ENCODE peak calls at places on chromosomes 16 and 17, in ten cellular contexts. One of them, this sample, is unnamed.

GRCh38 chr17:6355196-6355595 is 79.7 kb downstream of the AIPL1 start:
- DNase-seq in stomach: no peak
- DNase-seq in endothelial cell of umbilical vein: no peak
- DNase-seq in spleen: no peak
- DNase-seq in GM12878: no peak
- DNase-seq in H1: no peak
- DNase-seq in breast epithelium: no peak
- DNase-seq in suprapubic skin: peak; percentile 4
- DNase-seq in GM12891: no peak
- DNase-seq in sigmoid colon: no peak
- DNase-seq in this sample: no peak

GRCh38 chr16:67871256-67871655 is 1.6 kb upstream of the EDC4 start:
- DNase-seq in stomach: no peak
- DNase-seq in endothelial cell of umbilical vein: no peak
- DNase-seq in spleen: no peak
- DNase-seq in GM12878: no peak
- DNase-seq in H1: no peak
- DNase-seq in breast epithelium: no peak
- DNase-seq in suprapubic skin: no peak
- DNase-seq in GM12891: no peak
- DNase-seq in sigmoid colon: no peak
- DNase-seq in this sample: no peak

GRCh38 chr17:8004899-8005298 is 2.5 kb downstream of the GUCY2D start:
- DNase-seq in stomach: no peak
- DNase-seq in endothelial cell of umbilical vein: no peak
- DNase-seq in spleen: no peak
- DNase-seq in GM12878: no peak
- DNase-seq in H1: no peak
- DNase-seq in breast epithelium: no peak
- DNase-seq in suprapubic skin: no peak
- DNase-seq in GM12891: no peak
- DNase-seq in sigmoid colon: peak; percentile 18
- DNase-seq in this sample: no peak

GRCh38 chr16:30395155-30395991 is at the start of gene ZNF48:
- DNase-seq in stomach: peak; percentile 88
- DNase-seq in endothelial cell of umbilical vein: peak; percentile 89
- DNase-seq in spleen: peak; percentile 96
- DNase-seq in GM12878: no peak
- DNase-seq in H1: no peak
- DNase-seq in breast epithelium: peak; percentile 55
- DNase-seq in suprapubic skin: peak; percentile 85
- DNase-seq in GM12891: peak; percentile 83
- DNase-seq in sigmoid colon: peak; percentile 94
- DNase-seq in this sample: peak; percentile 85

GRCh38 chr17:79022507-79022991 is 1.4 kb upstream of the C1QTNF1 start:
- DNase-seq in stomach: peak; percentile 63
- DNase-seq in endothelial cell of umbilical vein: no peak
- DNase-seq in spleen: peak; percentile 70
- DNase-seq in GM12878: no peak
- DNase-seq in H1: no peak
- DNase-seq in breast epithelium: no peak
- DNase-seq in suprapubic skin: peak; percentile 80
- DNase-seq in GM12891: no peak
- DNase-seq in sigmoid colon: peak; percentile 65
- DNase-seq in this sample: no peak

GRCh38 chr17:26792486-26792885 is 501.4 kb upstream of the WSB1 start:
- DNase-seq in stomach: no peak
- DNase-seq in endothelial cell of umbilical vein: peak; percentile 94
- DNase-seq in spleen: no peak
- DNase-seq in GM12878: peak; percentile 41
- DNase-seq in H1: peak; percentile 17
- DNase-seq in breast epithelium: no peak
- DNase-seq in suprapubic skin: no peak
- DNase-seq in GM12891: no peak
- DNase-seq in sigmoid colon: no peak
- DNase-seq in this sample: no peak

GRCh38 chr16:57503366-57503765 is 17.1 kb upstream of the DOK4 start:
- DNase-seq in stomach: no peak
- DNase-seq in endothelial cell of umbilical vein: no peak
- DNase-seq in spleen: no peak
- DNase-seq in GM12878: no peak
- DNase-seq in H1: no peak
- DNase-seq in breast epithelium: no peak
- DNase-seq in suprapubic skin: no peak
- DNase-seq in GM12891: no peak
- DNase-seq in sigmoid colon: peak; percentile 38
- DNase-seq in this sample: no peak

GRCh38 chr16:68190099-68190498 is 45.8 kb downstream of the ESRP2 start:
- DNase-seq in stomach: no peak
- DNase-seq in endothelial cell of umbilical vein: no peak
- DNase-seq in spleen: no peak
- DNase-seq in GM12878: no peak
- DNase-seq in H1: no peak
- DNase-seq in breast epithelium: no peak
- DNase-seq in suprapubic skin: no peak
- DNase-seq in GM12891: no peak
- DNase-seq in sigmoid colon: no peak
- DNase-seq in this sample: no peak

GRCh38 chr17:3534881-3535252 is 22.7 kb downstream of the TRPV3 start:
- DNase-seq in stomach: no peak
- DNase-seq in endothelial cell of umbilical vein: no peak
- DNase-seq in spleen: peak; percentile 63
- DNase-seq in GM12878: no peak
- DNase-seq in H1: no peak
- DNase-seq in breast epithelium: no peak
- DNase-seq in suprapubic skin: no peak
- DNase-seq in GM12891: no peak
- DNase-seq in sigmoid colon: no peak
- DNase-seq in this sample: no peak

GRCh38 chr17:17343896-17344506 is 40.8 kb downstream of the NT5M start:
- DNase-seq in stomach: peak; percentile 20
- DNase-seq in endothelial cell of umbilical vein: no peak
- DNase-seq in spleen: peak; percentile 63
- DNase-seq in GM12878: no peak
- DNase-seq in H1: no peak
- DNase-seq in breast epithelium: no peak
- DNase-seq in suprapubic skin: peak; percentile 37
- DNase-seq in GM12891: no peak
- DNase-seq in sigmoid colon: peak; percentile 15
- DNase-seq in this sample: peak; percentile 14

GRCh38 chr17:17344507-17345293 is 41.5 kb downstream of the NT5M start:
- DNase-seq in stomach: peak; percentile 25
- DNase-seq in endothelial cell of umbilical vein: no peak
- DNase-seq in spleen: peak; percentile 61
- DNase-seq in GM12878: no peak
- DNase-seq in H1: no peak
- DNase-seq in breast epithelium: no peak
- DNase-seq in suprapubic skin: peak; percentile 71
- DNase-seq in GM12891: no peak
- DNase-seq in sigmoid colon: no peak
- DNase-seq in this sample: peak; percentile 18

GRCh38 chr17:17343160-17343735 is 40.1 kb downstream of the NT5M start:
- DNase-seq in stomach: peak; percentile 50
- DNase-seq in endothelial cell of umbilical vein: no peak
- DNase-seq in spleen: peak; percentile 29
- DNase-seq in GM12878: no peak
- DNase-seq in H1: no peak
- DNase-seq in breast epithelium: no peak
- DNase-seq in suprapubic skin: peak; percentile 53
- DNase-seq in GM12891: no peak
- DNase-seq in sigmoid colon: peak; percentile 46
- DNase-seq in this sample: peak; percentile 4

GRCh38 chr17:17341452-17341851 is 38.3 kb downstream of the NT5M start:
- DNase-seq in stomach: no peak
- DNase-seq in endothelial cell of umbilical vein: no peak
- DNase-seq in spleen: no peak
- DNase-seq in GM12878: no peak
- DNase-seq in H1: no peak
- DNase-seq in breast epithelium: no peak
- DNase-seq in suprapubic skin: peak; percentile 13
- DNase-seq in GM12891: no peak
- DNase-seq in sigmoid colon: no peak
- DNase-seq in this sample: no peak

GRCh38 chr17:17342242-17342945 is 39.2 kb downstream of the NT5M start:
- DNase-seq in stomach: peak; percentile 58
- DNase-seq in endothelial cell of umbilical vein: no peak
- DNase-seq in spleen: peak; percentile 37
- DNase-seq in GM12878: no peak
- DNase-seq in H1: no peak
- DNase-seq in breast epithelium: no peak
- DNase-seq in suprapubic skin: peak; percentile 52
- DNase-seq in GM12891: no peak
- DNase-seq in sigmoid colon: no peak
- DNase-seq in this sample: no peak
- TF ChIP-seq POLR2A in stomach: no peak
- TF ChIP-seq POLR2A in endothelial cell of umbilical vein: no peak
- TF ChIP-seq POLR2A in spleen: no peak
- TF ChIP-seq POLR2A in GM12878: no peak
- TF ChIP-seq POLR2A in H1: no peak
- TF ChIP-seq POLR2A in breast epithelium: no peak
- TF ChIP-seq POLR2A in suprapubic skin: no peak
- TF ChIP-seq POLR2A in GM12891: no peak
- TF ChIP-seq POLR2A in sigmoid colon: no peak
- TF ChIP-seq POLR2A in this sample: no peak

GRCh38 chr17:45262516-45263476 is 902 bp upstream of the SPATA32 start:
- DNase-seq in stomach: no peak
- DNase-seq in endothelial cell of umbilical vein: no peak
- DNase-seq in spleen: peak; percentile 68
- DNase-seq in GM12878: no peak
- DNase-seq in H1: no peak
- DNase-seq in breast epithelium: peak; percentile 49
- DNase-seq in suprapubic skin: no peak
- DNase-seq in GM12891: no peak
- DNase-seq in sigmoid colon: peak; percentile 69
- DNase-seq in this sample: no peak

GRCh38 chr17:45264430-45264829 is 2.5 kb upstream of the SPATA32 start:
- DNase-seq in stomach: no peak
- DNase-seq in endothelial cell of umbilical vein: no peak
- DNase-seq in spleen: peak; percentile 72
- DNase-seq in GM12878: no peak
- DNase-seq in H1: no peak
- DNase-seq in breast epithelium: no peak
- DNase-seq in suprapubic skin: no peak
- DNase-seq in GM12891: no peak
- DNase-seq in sigmoid colon: no peak
- DNase-seq in this sample: no peak

GRCh38 chr17:45263477-45263860 is 1.6 kb upstream of the SPATA32 start:
- DNase-seq in stomach: no peak
- DNase-seq in endothelial cell of umbilical vein: no peak
- DNase-seq in spleen: no peak
- DNase-seq in GM12878: no peak
- DNase-seq in H1: no peak
- DNase-seq in breast epithelium: no peak
- DNase-seq in suprapubic skin: no peak
- DNase-seq in GM12891: no peak
- DNase-seq in sigmoid colon: no peak
- DNase-seq in this sample: no peak

GRCh38 chr17:45260204-45260783 is 1.6 kb downstream of the SPATA32 start:
- DNase-seq in stomach: no peak
- DNase-seq in endothelial cell of umbilical vein: no peak
- DNase-seq in spleen: no peak
- DNase-seq in GM12878: no peak
- DNase-seq in H1: no peak
- DNase-seq in breast epithelium: no peak
- DNase-seq in suprapubic skin: no peak
- DNase-seq in GM12891: no peak
- DNase-seq in sigmoid colon: no peak
- DNase-seq in this sample: no peak

GRCh38 chr17:45261577-45262515 is at the start of gene SPATA32:
- DNase-seq in stomach: peak; percentile 73
- DNase-seq in endothelial cell of umbilical vein: peak; percentile 43
- DNase-seq in spleen: peak; percentile 95
- DNase-seq in GM12878: no peak
- DNase-seq in H1: no peak
- DNase-seq in breast epithelium: no peak
- DNase-seq in suprapubic skin: no peak
- DNase-seq in GM12891: peak; percentile 89
- DNase-seq in sigmoid colon: peak; percentile 82
- DNase-seq in this sample: peak; percentile 80
- TF ChIP-seq POLR2AphosphoS5 in stomach: no peak
- TF ChIP-seq POLR2AphosphoS5 in endothelial cell of umbilical vein: no peak
- TF ChIP-seq POLR2AphosphoS5 in spleen: peak; percentile 84
- TF ChIP-seq POLR2AphosphoS5 in GM12878: peak; percentile 45
- TF ChIP-seq POLR2AphosphoS5 in H1: peak; percentile 68
- TF ChIP-seq POLR2AphosphoS5 in breast epithelium: no peak
- TF ChIP-seq POLR2AphosphoS5 in suprapubic skin: no peak
- TF ChIP-seq POLR2AphosphoS5 in GM12891: peak; percentile 73
- TF ChIP-seq POLR2AphosphoS5 in sigmoid colon: no peak
- TF ChIP-seq POLR2AphosphoS5 in this sample: no peak

GRCh38 chr16:73058616-73059409 is 10.9 kb upstream of the ZFHX3 start:
- DNase-seq in stomach: peak; percentile 43
- DNase-seq in endothelial cell of umbilical vein: peak; percentile 61
- DNase-seq in spleen: peak; percentile 86
- DNase-seq in GM12878: no peak
- DNase-seq in H1: no peak
- DNase-seq in breast epithelium: no peak
- DNase-seq in suprapubic skin: no peak
- DNase-seq in GM12891: peak; percentile 47
- DNase-seq in sigmoid colon: peak; percentile 69
- DNase-seq in this sample: no peak
- TF ChIP-seq POLR2A in stomach: no peak
- TF ChIP-seq POLR2A in endothelial cell of umbilical vein: no peak
- TF ChIP-seq POLR2A in spleen: no peak
- TF ChIP-seq POLR2A in GM12878: no peak
- TF ChIP-seq POLR2A in H1: no peak
- TF ChIP-seq POLR2A in breast epithelium: no peak
- TF ChIP-seq POLR2A in suprapubic skin: no peak
- TF ChIP-seq POLR2A in GM12891: no peak
- TF ChIP-seq POLR2A in sigmoid colon: no peak
- TF ChIP-seq POLR2A in this sample: no peak

DNA sequence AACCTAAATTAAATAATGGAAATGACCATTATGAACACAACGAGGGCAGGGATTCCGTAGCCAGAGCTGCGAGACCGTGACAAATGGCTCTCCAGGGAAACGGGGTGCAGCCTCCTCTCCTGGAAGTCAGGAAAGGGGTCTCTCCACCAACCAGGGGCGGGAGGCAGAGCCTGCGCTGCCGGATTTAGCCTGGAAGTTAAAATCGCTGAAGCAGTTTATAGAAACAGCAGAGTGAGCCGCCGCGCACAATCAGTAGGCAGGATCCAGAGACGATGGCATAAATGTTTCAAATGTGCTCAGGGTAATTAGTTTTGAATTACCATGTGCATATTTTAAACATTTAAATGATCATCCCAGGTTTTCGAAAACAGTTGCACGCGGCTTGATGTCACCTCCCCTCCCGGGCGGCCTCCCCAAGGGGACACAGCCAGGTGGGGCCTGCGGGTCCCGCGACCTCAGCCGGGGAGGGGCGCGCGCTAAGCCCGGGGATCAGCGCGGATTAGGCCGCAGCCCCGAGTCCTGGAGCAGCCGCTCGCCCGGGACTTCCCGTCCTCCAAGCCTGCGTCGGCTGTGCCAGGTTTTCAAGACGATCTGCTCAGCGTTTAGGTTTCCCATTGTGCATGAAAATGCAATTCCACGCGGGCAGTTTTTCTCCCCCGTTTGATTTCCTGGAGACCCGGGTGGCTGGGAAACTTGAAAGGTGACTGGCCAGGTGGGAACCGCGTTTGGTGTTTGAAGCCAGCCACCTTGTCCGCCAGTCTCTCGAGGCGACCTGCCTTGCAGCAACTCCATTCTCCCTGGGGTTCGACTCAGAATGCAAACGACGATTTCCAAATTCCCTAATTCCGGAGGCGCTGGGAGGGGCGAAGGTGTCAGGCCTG is 78.3 kb downstream of the RPA1 start:
- DNase-seq in stomach: no peak
- DNase-seq in endothelial cell of umbilical vein: peak; percentile 25
- DNase-seq in spleen: no peak
- DNase-seq in GM12878: no peak
- DNase-seq in H1: no peak
- DNase-seq in breast epithelium: no peak
- DNase-seq in suprapubic skin: no peak
- DNase-seq in GM12891: no peak
- DNase-seq in sigmoid colon: no peak
- DNase-seq in this sample: no peak
- TF ChIP-seq POLR2AphosphoS5 in stomach: no peak
- TF ChIP-seq POLR2AphosphoS5 in endothelial cell of umbilical vein: no peak
- TF ChIP-seq POLR2AphosphoS5 in spleen: no peak
- TF ChIP-seq POLR2AphosphoS5 in GM12878: no peak
- TF ChIP-seq POLR2AphosphoS5 in H1: no peak
- TF ChIP-seq POLR2AphosphoS5 in breast epithelium: no peak
- TF ChIP-seq POLR2AphosphoS5 in suprapubic skin: no peak
- TF ChIP-seq POLR2AphosphoS5 in GM12891: no peak
- TF ChIP-seq POLR2AphosphoS5 in sigmoid colon: no peak
- TF ChIP-seq POLR2AphosphoS5 in this sample: no peak

This sample was measured in GM12892.